ENCODE peak calls at places on chromosomes 3 and 15, in ten cellular contexts. Q is neural progenitor cell, F is retinal pigment epithelial cell, L is HFF-Myc, K is AG10803, T is left ventricle myocardium inferior, S is mammary epithelial cell, V is spleen, B is adrenal gland, C is heart right ventricle. E is an unnamed sample.

GRCh38 chr3:114362815-114363214 is 69.0 kb downstream of the TIGIT start:
- DNase-seq in Q (no peak), F (no peak), L (no peak), K (peak), T (no peak), S (peak), V (no peak), B (no peak), C (no peak), E (peak)

GRCh38 chr15:90101130-90101968 is 919 bp downstream of the IDH2 start:
- DNase-seq in Q (peak), F (no peak), L (no peak), K (peak), T (peak), S (no peak), V (peak), B (no peak), C (peak), E (no peak)

GRCh38 chr15:49715213-49715612 is 94.4 kb downstream of the DTWD1 start:
- DNase-seq in Q (no peak), F (no peak), L (no peak), K (no peak), T (no peak), S (no peak), V (no peak), B (no peak), C (no peak), E (no peak)

GRCh38 chr15:53569756-53570480 is 189.5 kb downstream of the WDR72 start:
- DNase-seq in Q (no peak), F (no peak), L (no peak), K (no peak), T (no peak), S (peak), V (no peak), B (no peak), C (no peak), E (peak)

GRCh38 chr3:34872406-34872805 is 766.9 kb upstream of the ARPP21 start:
- DNase-seq in Q (no peak), F (no peak), L (no peak), K (no peak), T (no peak), S (no peak), V (no peak), B (no peak), C (no peak), E (no peak)

GRCh38 chr3:114178770-114179368 is at the start of gene DRD3:
- DNase-seq in Q (peak), F (no peak), L (peak), K (peak), T (no peak), S (peak), V (no peak), B (peak), C (peak), E (peak)

GRCh38 chr15:49037546-49037940 is 8.7 kb downstream of the SECISBP2L start:
- DNase-seq in Q (no peak), F (no peak), L (no peak), K (no peak), T (no peak), S (no peak), V (no peak), B (no peak), C (no peak), E (no peak)

GRCh38 chr3:33889394-33890039 is 91.1 kb downstream of the PDCD6IP start:
- DNase-seq in Q (no peak), F (no peak), L (no peak), K (no peak), T (no peak), S (no peak), V (no peak), B (no peak), C (no peak), E (no peak)

GRCh38 chr3:120418866-120419490 is 31.8 kb downstream of the FSTL1 start:
- DNase-seq in Q (peak), F (no peak), L (no peak), K (no peak), T (peak), S (peak), V (no peak), B (peak), C (peak), E (no peak)

GRCh38 chr3:120048355-120048754 is 45.9 kb downstream of the GSK3B start:
- DNase-seq in Q (no peak), F (no peak), L (no peak), K (no peak), T (no peak), S (no peak), V (no peak), B (no peak), C (no peak), E (no peak)

DNA sequence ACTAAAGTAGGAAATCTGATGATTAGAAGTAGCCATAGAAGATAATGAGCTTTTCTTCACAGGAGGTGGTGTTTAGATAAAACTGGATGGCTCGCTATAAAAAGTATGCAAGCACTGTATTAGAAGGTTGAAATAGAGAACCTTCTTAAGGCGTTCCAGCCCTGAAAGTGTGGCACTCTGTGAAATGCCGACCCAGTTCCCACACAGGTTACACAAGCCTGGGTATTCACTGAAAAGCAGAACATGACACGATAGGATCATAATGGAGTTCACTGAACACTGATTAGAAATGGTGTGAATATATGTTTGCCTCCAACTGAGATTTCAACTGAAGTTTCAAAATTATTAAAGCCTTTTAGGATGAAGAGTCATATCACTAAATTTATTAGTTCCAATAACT is 15.0 kb upstream of the LRRC34 start:
- DNase-seq in Q (no peak), F (no peak), L (no peak), K (no peak), T (no peak), S (no peak), V (no peak), B (no peak), C (no peak), E (no peak)
- TF ChIP-seq CTCF in Q (no peak), F (no peak), L (no peak), K (no peak), T (no peak), S (no peak), V (no peak), B (no peak), C (no peak), E (no peak)

GRCh38 chr15:57655809-57656208 is 50.7 kb upstream of the POLR2M start:
- DNase-seq in Q (no peak), F (no peak), L (no peak), K (no peak), T (no peak), S (no peak), V (no peak), B (no peak), C (no peak), E (no peak)
- H3K4me3 ChIP-seq in Q (no peak), F (no peak), L (no peak), K (no peak), T (no peak), S (no peak), V (no peak), B (no peak), C (no peak), E (no peak)

DNA sequence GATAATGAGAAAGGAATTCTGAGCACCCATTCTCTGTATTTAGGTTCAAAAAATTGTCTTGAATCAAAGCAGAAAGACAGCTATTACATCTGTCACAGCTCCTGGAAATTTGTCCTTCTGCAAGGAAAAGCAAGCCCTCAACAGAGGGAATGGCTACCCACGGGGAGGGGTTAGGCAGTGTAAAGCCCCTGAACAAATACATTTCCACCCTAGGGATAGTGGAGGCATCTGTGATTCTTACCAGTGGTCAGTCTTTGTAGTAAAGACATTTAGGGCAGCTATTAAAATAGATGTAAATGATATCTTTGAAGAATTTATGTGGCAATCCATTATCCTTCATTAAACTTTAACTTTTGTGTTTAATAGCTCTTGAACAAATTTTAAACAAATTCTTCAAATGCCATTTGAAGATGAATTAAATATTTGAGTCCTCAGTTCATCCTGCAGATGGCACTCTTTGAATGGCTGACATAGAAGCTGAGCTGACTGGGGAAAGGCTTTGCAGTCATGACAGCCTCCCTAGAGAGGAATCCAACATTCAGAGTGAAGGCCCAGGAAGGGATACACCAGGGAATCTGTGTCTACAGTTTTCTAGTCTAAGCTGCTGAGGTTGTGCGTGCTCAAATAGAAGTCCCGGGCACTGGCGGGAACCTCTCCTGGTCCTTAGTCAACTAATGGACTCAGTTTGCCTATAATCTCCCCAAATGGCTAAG is 359.7 kb upstream of the ROPN1 start:
- DNase-seq in Q (peak), F (peak), L (peak), K (peak), T (no peak), S (peak), V (no peak), B (peak), C (peak), E (peak)
- TF ChIP-seq CTCF in Q (peak), F (peak), L (peak), K (peak), T (peak), S (peak), V (no peak), B (peak), C (peak), E (peak)

GRCh38 chr15:25667829-25668228 is 195.3 kb downstream of the ATP10A start:
- DNase-seq in Q (no peak), F (no peak), L (no peak), K (no peak), T (no peak), S (no peak), V (no peak), B (no peak), C (no peak), E (no peak)
- H3K4me3 ChIP-seq in Q (no peak), F (no peak), L (no peak), K (no peak), T (no peak), S (no peak), V (no peak), B (no peak), C (no peak), E (no peak)

DNA sequence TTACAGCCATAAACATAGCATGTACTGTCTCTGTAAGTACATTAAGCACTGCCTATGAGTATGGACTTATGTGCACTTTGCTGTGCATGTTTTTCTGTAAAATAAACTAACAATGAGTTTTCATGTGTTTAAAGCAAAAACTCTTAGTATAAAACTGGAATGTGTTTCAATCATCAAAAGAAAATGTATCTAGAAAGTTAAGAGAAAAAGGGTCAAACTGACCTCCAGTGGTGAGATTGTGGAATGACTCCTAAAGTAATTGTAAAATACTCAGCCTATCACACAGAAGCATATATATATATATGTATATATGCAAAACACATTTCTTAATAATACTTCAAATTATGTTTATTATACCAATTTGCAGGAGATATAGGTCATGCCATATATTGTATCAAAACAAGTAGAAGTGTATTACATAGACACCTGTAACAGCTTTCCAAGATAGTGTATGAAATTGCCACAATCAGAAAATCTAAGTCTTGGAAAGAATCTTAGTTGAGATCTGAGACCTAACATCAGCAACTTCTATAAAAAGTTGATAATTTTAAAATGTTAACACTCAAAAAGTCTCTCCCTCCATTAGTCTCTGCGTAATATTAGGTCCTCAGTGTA is 199.6 kb downstream of the FMN1 start:
- DNase-seq in Q (peak), F (no peak), L (no peak), K (peak), T (no peak), S (no peak), V (no peak), B (no peak), C (no peak), E (peak)
- TF ChIP-seq CTCF in Q (peak), F (peak), L (peak), K (peak), T (peak), S (peak), V (no peak), B (peak), C (peak), E (peak)

DNA sequence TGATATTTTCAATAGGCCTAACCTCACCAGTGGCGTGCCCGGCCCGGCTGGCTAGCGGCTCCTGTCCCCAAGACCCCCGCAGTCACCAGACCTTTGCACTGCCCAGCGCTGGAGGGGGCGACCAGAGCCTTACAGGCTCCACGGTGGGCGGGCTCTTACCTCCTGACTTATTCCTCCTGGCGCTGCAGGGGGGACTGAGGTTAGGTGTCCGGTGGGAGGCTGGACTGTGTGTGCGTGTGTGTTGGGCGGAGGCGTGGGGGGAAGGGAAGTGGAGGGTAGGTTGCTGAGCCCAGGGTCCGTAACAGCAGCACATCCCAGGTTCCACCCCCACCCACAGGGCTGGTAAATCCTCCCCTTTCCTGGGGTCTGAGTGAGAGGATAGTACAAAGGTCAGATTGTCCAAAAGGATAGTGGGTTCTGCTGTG is 27.5 kb upstream of the THRB start:
- DNase-seq in Q (peak), F (no peak), L (no peak), K (no peak), T (no peak), S (no peak), V (peak), B (no peak), C (peak), E (no peak)
- H3K4me3 ChIP-seq in Q (peak), F (peak), L (peak), K (peak), T (peak), S (peak), V (peak), B (peak), C (peak), E (peak)

E was measured in astrocyte of the spinal cord.